ENCODE peak calls at places on chromosomes 4 and X, in seven cellular contexts. E, G, S, C, R, Y and Q are unnamed samples. For H3K27me3, the result is how much of the 10 kb centered on the place peaks cover.

GRCh38 chrX:39834600-39834999 is 263.2 kb downstream of the BCOR start:
- DNase-seq in C (no peak), E (no peak), S (no peak), R (no peak), G (no peak), Y (no peak), Q (no peak)

GRCh38 chrX:25523574-25523973 is 507.8 kb upstream of the ARX start:
- DNase-seq in E (peak), Y (peak), R (peak), S (peak), C (peak), G (no peak), Q (peak)

GRCh38 chr4:141625023-141625422 is 11.4 kb upstream of the IL15 start:
- DNase-seq in E (no peak), S (no peak), G (no peak), Y (no peak), C (no peak), R (no peak), Q (no peak)

GRCh38 chr4:67713531-67714247 is 12.7 kb upstream of the UBA6 start:
- DNase-seq in C (no peak), Y (peak), E (peak), G (no peak), R (peak), S (no peak), Q (no peak)

GRCh38 chr4:112058433-112058832 is 86.8 kb upstream of the FAM241A start:
- DNase-seq in E (no peak), Y (peak), S (no peak), G (no peak), R (peak), C (no peak), Q (no peak)

GRCh38 chrX:50812995-50813842 is 775 bp downstream of the SHROOM4 start:
- DNase-seq in R (peak), S (peak), E (peak), Y (peak), C (peak), G (no peak), Q (no peak)

GRCh38 chrX:49977319-49978090 is 55.1 kb downstream of the CLCN5 start:
- DNase-seq in C (no peak), S (no peak), R (no peak), Y (no peak), E (peak), G (no peak), Q (no peak)

GRCh38 chr4:10184051-10184450 is 67.5 kb upstream of the WDR1 start:
- DNase-seq in G (no peak), S (no peak), Y (peak), R (no peak), E (no peak), C (no peak), Q (no peak)

GRCh38 chr4:110074570-110074969 is 123.8 kb downstream of the ELOVL6 start:
- DNase-seq in S (no peak), C (no peak), R (no peak), G (no peak), Y (no peak), E (no peak), Q (no peak)

GRCh38 chrX:22666441-22666840 is 333.3 kb upstream of the DDX53 start:
- DNase-seq in C (peak), R (peak), G (no peak), Y (peak), S (no peak), E (peak), Q (no peak)

GRCh38 chr4:109171098-109171497 is 131.4 kb downstream of the COL25A1 start:
- DNase-seq in C (no peak), E (no peak), R (no peak), G (no peak), Y (no peak), S (no peak), Q (no peak)

GRCh38 chrX:31232506-31232905 is 160.7 kb upstream of the FTHL17 start:
- DNase-seq in Y (no peak), R (no peak), C (no peak), S (no peak), E (no peak), G (no peak), Q (no peak)

DNA sequence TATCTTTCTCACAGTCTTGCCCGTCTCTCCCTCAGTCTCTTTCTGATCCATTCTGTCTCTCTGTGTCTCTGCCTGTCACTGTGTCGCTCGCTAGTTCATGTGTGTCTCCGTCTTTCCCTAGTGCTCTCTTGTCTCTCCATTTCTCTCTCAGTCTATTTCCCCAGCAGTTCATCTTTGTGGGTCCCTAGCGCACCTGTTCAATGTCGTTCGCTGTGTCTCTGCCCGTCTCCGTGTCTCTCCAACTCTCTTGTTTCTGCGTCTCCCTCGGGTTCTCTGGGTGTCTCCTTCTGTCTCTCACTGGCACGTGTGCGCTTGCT is 1.5 kb downstream of the GPR101 start:
- DNase-seq in E (no peak), R (no peak), G (no peak), Y (no peak), S (no peak), C (no peak), Q (no peak)
- H3K27me3 ChIP-seq in E (half or more), R (under half), G (under half), Y (under half), S (under half), C (half or more), Q (half or more)

GRCh38 chrX:130771648-130772312 is 131.2 kb downstream of the ENOX2 start:
- DNase-seq in Y (no peak), E (peak), G (no peak), R (no peak), C (no peak), S (no peak), Q (no peak)

GRCh38 chrX:130772313-130773140 is 130.5 kb downstream of the ENOX2 start:
- DNase-seq in C (peak), G (no peak), S (no peak), R (peak), Y (peak), E (no peak), Q (no peak)

GRCh38 chrX:130770615-130771014 is 132.4 kb downstream of the ENOX2 start:
- DNase-seq in R (peak), S (no peak), G (no peak), C (no peak), Y (peak), E (no peak), Q (no peak)

GRCh38 chrX:130769835-130770234 is 133.2 kb downstream of the ENOX2 start:
- DNase-seq in S (no peak), E (no peak), G (no peak), C (peak), R (no peak), Y (no peak), Q (no peak)

GRCh38 chrX:130771230-130771629 is 131.8 kb downstream of the ENOX2 start:
- DNase-seq in Y (no peak), R (peak), G (no peak), C (no peak), S (no peak), E (no peak), Q (no peak)
- H3K27me3 ChIP-seq in Y (under half), R (under half), G (under half), C (under half), S (under half), E (under half), Q (under half)

GRCh38 chrX:119997570-119997969 is 54.0 kb upstream of the NKAP start:
- DNase-seq in R (no peak), S (no peak), Y (no peak), E (no peak), C (no peak), G (no peak), Q (no peak)
- H3K27me3 ChIP-seq in R (under half), S (under half), Y (under half), E (half or more), C (half or more), G (under half), Q (half or more)

GRCh38 chr4:99971453-99972111 is 21.5 kb upstream of the H2AZ1 start:
- DNase-seq in S (no peak), R (no peak), E (no peak), Y (no peak), G (no peak), C (no peak), Q (no peak)
- H3K27me3 ChIP-seq in S (under half), R (under half), E (under half), Y (under half), G (under half), C (under half), Q (under half)

DNA sequence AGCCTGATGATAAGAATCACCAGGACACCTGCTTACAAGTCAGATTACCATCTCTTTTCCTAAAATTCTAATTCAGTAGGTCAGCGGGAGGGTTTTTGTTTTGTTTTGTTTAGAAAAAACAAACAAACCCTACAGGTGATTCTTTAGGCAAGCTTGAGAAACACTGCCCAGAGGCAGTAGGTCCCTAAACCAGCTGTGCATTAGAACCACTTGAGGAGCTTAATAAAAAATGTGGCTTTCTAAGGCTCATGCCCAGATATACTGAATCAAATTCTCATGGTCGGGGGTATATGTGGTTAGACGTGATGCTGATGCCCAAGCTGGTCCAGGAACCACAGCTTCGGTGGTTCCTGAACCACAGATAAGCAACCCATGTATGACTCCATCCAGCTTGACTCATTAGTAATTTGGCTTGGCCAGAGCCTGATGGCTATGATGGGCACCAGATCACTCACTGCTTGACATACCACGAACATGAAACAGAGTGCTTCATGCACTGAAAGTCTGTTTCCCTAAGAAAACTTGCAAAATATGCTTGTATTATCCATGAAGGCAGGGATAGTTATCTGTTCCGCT is 338.1 kb upstream of the F9 start:
- DNase-seq in C (no peak), R (peak), G (no peak), S (no peak), Y (no peak), E (no peak), Q (no peak)
- H3K27me3 ChIP-seq in C (half or more), R (under half), G (under half), S (under half), Y (under half), E (under half), Q (under half)

GRCh38 chrX:137034508-137034872 is 695 bp upstream of the GPR101 start:
- DNase-seq in G (no peak), Y (no peak), E (no peak), R (no peak), S (no peak), C (no peak), Q (no peak)
- H3K27me3 ChIP-seq in G (under half), Y (under half), E (half or more), R (under half), S (under half), C (half or more), Q (half or more)

GRCh38 chrX:110684653-110685052 is 111.0 kb downstream of the CHRDL1 start:
- DNase-seq in C (no peak), E (no peak), G (no peak), Y (no peak), S (no peak), R (no peak), Q (no peak)
- H3K27me3 ChIP-seq in C (under half), E (under half), G (under half), Y (under half), S (under half), R (under half), Q (under half)

GRCh38 chr4:173514641-173515217 is 15.3 kb downstream of the HAND2 start:
- DNase-seq in E (no peak), R (no peak), G (no peak), S (no peak), C (no peak), Y (no peak), Q (no peak)
- H3K27me3 ChIP-seq in E (under half), R (half or more), G (under half), S (under half), C (under half), Y (half or more), Q (half or more)

GRCh38 chr4:37475087-37475486 is 211.1 kb downstream of the RELL1 start:
- DNase-seq in G (no peak), S (no peak), C (no peak), E (no peak), R (no peak), Y (no peak), Q (no peak)

GRCh38 chr4:37473807-37474206 is 212.4 kb downstream of the RELL1 start:
- DNase-seq in C (no peak), S (no peak), E (no peak), R (no peak), Y (no peak), G (no peak), Q (no peak)

GRCh38 chr4:37469286-37469685 is 216.9 kb downstream of the RELL1 start:
- DNase-seq in S (no peak), C (no peak), R (no peak), Y (no peak), G (no peak), E (no peak), Q (no peak)

GRCh38 chr4:37470243-37470642 is 215.9 kb downstream of the RELL1 start:
- DNase-seq in E (no peak), Y (no peak), G (no peak), S (no peak), C (no peak), R (no peak), Q (no peak)

GRCh38 chr4:37471971-37472370 is 214.2 kb downstream of the RELL1 start:
- DNase-seq in R (no peak), C (no peak), S (peak), E (no peak), Y (no peak), G (no peak), Q (no peak)
- H3K27me3 ChIP-seq in R (under half), C (under half), S (under half), E (under half), Y (under half), G (under half), Q (under half)